ENCODE peak calls at places on chromosomes 3 and 15, in four cellular contexts. V is HepG2, O is GM12878, G is H1. J is an unnamed sample.

GRCh38 chr15:91535856-91536500 is 317.5 kb upstream of the SLCO3A1 start:
- DNase-seq in V (no peak), G (no peak), O (no peak), J (no peak)

GRCh38 chr3:112308151-112308911 is 14.3 kb upstream of the SLC9C1 start:
- DNase-seq in V (no peak), G (no peak), O (no peak), J (no peak)

GRCh38 chr15:23877502-23878412 is 190.7 kb upstream of the NDN start:
- DNase-seq in O (no peak), G (no peak), V (peak; percentile 50), J (peak; percentile 41)

GRCh38 chr15:38038659-38039442 is 104.4 kb downstream of the TMCO5A start:
- DNase-seq in V (no peak), G (no peak), O (no peak), J (no peak)

GRCh38 chr3:188133219-188133618 is 20.7 kb upstream of the LPP start:
- DNase-seq in V (no peak), O (no peak), G (no peak), J (no peak)

GRCh38 chr3:131743126-131743525 is 240.4 kb upstream of the MRPL3 start:
- DNase-seq in O (no peak), G (no peak), V (no peak), J (no peak)

GRCh38 chr3:119360046-119360445 is 65.9 kb downstream of the ARHGAP31 start:
- DNase-seq in O (no peak), V (no peak), G (no peak), J (no peak)

GRCh38 chr15:68419301-68420175 is 12.4 kb downstream of the ITGA11 start:
- DNase-seq in G (no peak), V (no peak), O (no peak), J (no peak)

GRCh38 chr3:165389064-165389463 is 192.9 kb upstream of the SLITRK3 start:
- DNase-seq in O (no peak), G (no peak), V (no peak), J (no peak)

GRCh38 chr3:111761309-111761795 is 97.7 kb upstream of the PHLDB2 start:
- DNase-seq in O (no peak), G (no peak), V (no peak), J (no peak)

GRCh38 chr3:182768413-182768812 is 24.9 kb upstream of the ATP11B start:
- DNase-seq in O (no peak), G (no peak), V (no peak), J (no peak)

GRCh38 chr15:78353093-78353492 is 12.9 kb downstream of the CRABP1 start:
- DNase-seq in G (no peak), O (peak; percentile 2), V (peak; percentile 22), J (peak; percentile 87)

GRCh38 chr15:101307048-101307896 is 12.2 kb upstream of the SNRPA1 start:
- DNase-seq in O (no peak), G (no peak), V (no peak), J (no peak)

GRCh38 chr3:171561601-171562323 is 101.6 kb upstream of the TNIK start:
- DNase-seq in O (peak; percentile 36), V (no peak), G (no peak), J (no peak)

GRCh38 chr15:71610991-71611720 is 199.2 kb upstream of the NR2E3 start:
- DNase-seq in G (no peak), O (no peak), V (no peak), J (no peak)

GRCh38 chr3:121914081-121914998 is 20.1 kb downstream of the SLC15A2 start:
- DNase-seq in O (no peak), V (no peak), G (no peak), J (no peak)

GRCh38 chr3:126849768-126850167 is 133.1 kb upstream of the PLXNA1 start:
- DNase-seq in V (no peak), G (no peak), O (no peak), J (no peak)

GRCh38 chr15:95132774-95133173 is 901.4 kb downstream of the MCTP2 start:
- DNase-seq in G (no peak), V (no peak), O (no peak), J (no peak)

GRCh38 chr15:74406992-74407705 is 26.6 kb downstream of the SEMA7A start:
- DNase-seq in G (no peak), V (peak; percentile 22), O (no peak), J (no peak)

GRCh38 chr3:113730550-113730949 is 15.5 kb downstream of the NAA50 start:
- DNase-seq in V (no peak), O (no peak), G (no peak), J (no peak)

GRCh38 chr3:110521019-110521418 is 550.6 kb upstream of the NECTIN3 start:
- DNase-seq in G (no peak), O (no peak), V (no peak), J (peak; percentile 17)

GRCh38 chr3:8455451-8456117 is 46.0 kb upstream of the LMCD1 start:
- DNase-seq in G (no peak), V (no peak), O (no peak), J (no peak)

GRCh38 chr3:171459130-171459941 is 869 bp downstream of the TNIK start:
- DNase-seq in V (no peak), G (no peak), O (no peak), J (peak; percentile 27)

GRCh38 chr3:139533781-139534443 is 5.6 kb downstream of the RBP1 start:
- DNase-seq in O (no peak), V (peak; percentile 35), G (no peak), J (peak; percentile 15)

GRCh38 chr15:70100495-70101331 is 3.0 kb upstream of the TLE3 start:
- DNase-seq in V (peak; percentile 12), G (no peak), O (no peak), J (peak; percentile 45)

GRCh38 chr3:170738756-170739155 is 131.2 kb downstream of the RPL22L1 start:
- DNase-seq in O (no peak), G (no peak), V (no peak), J (no peak)

GRCh38 chr3:116896116-116896515 is 186.5 kb downstream of the TUSC7 start:
- DNase-seq in V (no peak), G (no peak), O (no peak), J (no peak)

GRCh38 chr3:192186508-192186907 is 540.8 kb downstream of the FGF12 start:
- DNase-seq in V (no peak), O (no peak), G (no peak), J (no peak)

GRCh38 chr3:65604863-65605526 is 433.7 kb downstream of the MAGI1 start:
- DNase-seq in G (no peak), O (no peak), V (no peak), J (peak; percentile 57)

GRCh38 chr3:159234306-159234705 is 432.5 kb downstream of the MFSD1 start:
- DNase-seq in G (no peak), O (no peak), V (no peak), J (no peak)

GRCh38 chr15:92608866-92609700 is 46.5 kb downstream of the FAM174B start:
- DNase-seq in O (no peak), G (no peak), V (no peak), J (no peak)

GRCh38 chr3:2921903-2922302 is 188.3 kb downstream of the IL5RA start:
- DNase-seq in V (peak; percentile 5), O (peak; percentile 24), G (no peak), J (peak; percentile 8)

GRCh38 chr3:119891944-119892721 is 110.2 kb downstream of the NR1I2 start:
- DNase-seq in V (peak; percentile 55), G (peak; percentile 13), O (peak; percentile 30), J (peak; percentile 10)

GRCh38 chr3:40639006-40639405 is 114.2 kb downstream of the ZNF621 start:
- DNase-seq in V (no peak), O (no peak), G (no peak), J (no peak)

GRCh38 chr3:126376464-126376863 is 18.2 kb upstream of the CFAP100 start:
- DNase-seq in G (no peak), O (no peak), V (no peak), J (no peak)

GRCh38 chr3:142990706-142991105 is 10.7 kb upstream of the U2SURP start:
- DNase-seq in G (no peak), V (no peak), O (no peak), J (no peak)

GRCh38 chr3:169764164-169764452 is 752 bp downstream of the TERC start:
- DNase-seq in G (no peak), O (peak; percentile 41), V (no peak), J (peak; percentile 23)

GRCh38 chr15:98413973-98414546 is 234.3 kb upstream of the IGF1R start:
- DNase-seq in O (no peak), V (no peak), G (no peak), J (no peak)

GRCh38 chr15:98410328-98410727 is 238.0 kb upstream of the IGF1R start:
- DNase-seq in O (no peak), G (no peak), V (no peak), J (no peak)

GRCh38 chr15:98416222-98416835 is 232.0 kb upstream of the IGF1R start:
- DNase-seq in V (no peak), O (no peak), G (no peak), J (no peak)

GRCh38 chr15:98417346-98417745 is 231.0 kb upstream of the IGF1R start:
- DNase-seq in O (no peak), G (no peak), V (no peak), J (no peak)

DNA sequence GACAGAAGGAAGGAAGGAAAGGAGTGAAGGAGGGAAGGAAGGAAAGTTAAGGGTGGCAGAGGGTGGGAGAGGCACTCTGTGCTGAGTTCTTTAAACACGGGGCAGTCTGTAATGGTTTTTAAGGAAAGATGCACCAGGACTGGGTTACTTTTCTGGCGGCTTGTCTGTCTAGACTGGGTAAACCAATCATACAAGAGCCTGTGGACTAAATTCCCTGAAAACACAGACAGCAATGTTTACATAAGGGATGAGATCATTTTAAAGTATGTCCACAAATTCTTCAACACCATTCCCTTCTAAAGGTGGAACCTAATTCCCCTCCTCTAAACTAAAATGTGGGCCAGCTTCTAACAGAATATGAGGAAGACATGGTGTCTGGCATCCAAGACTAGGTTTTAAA is 235.5 kb upstream of the IGF1R start:
- DNase-seq in O (no peak), G (no peak), V (peak; percentile 3), J (no peak)
- TF ChIP-seq BRCA1 in O (no peak), G (no peak), V (no peak), J (no peak)

GRCh38 chr15:25188551-25189101 is 233.8 kb downstream of the SNRPN start:
- DNase-seq in G (no peak), V (no peak), O (no peak), J (no peak)
- TF ChIP-seq BRCA1 in G (no peak), V (no peak), O (no peak), J (no peak)

DNA sequence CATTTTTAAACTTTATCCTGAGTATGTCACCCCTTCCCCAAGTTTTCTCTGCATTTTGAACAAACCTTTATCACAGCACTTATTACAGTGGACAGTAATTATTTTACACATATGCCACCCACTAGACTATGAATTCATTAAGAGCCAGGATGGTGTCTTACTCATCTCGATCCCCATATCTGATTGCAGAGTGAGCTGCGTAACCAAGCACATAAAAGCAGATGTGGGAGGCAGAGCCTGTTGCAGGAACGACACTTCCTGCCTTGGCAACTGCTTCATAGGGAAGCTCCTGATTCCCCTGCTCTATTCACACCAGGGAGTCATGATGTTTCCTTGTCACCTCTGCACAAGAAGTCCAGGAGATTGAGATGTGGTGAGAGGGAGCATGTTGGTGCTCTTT is 91.1 kb downstream of the MINAR1 start:
- DNase-seq in G (no peak), O (no peak), V (no peak), J (no peak)
- TF ChIP-seq BRCA1 in G (no peak), O (no peak), V (no peak), J (no peak)

GRCh38 chr3:108329087-108329486 is 32.7 kb downstream of the HHLA2 start:
- DNase-seq in O (no peak), V (no peak), G (no peak), J (no peak)
- TF ChIP-seq BRCA1 in O (no peak), V (no peak), G (no peak), J (no peak)